ENCODE peak calls at places on chromosomes 4 and X, in four cellular contexts. One of them, this sample, is unnamed.

GRCh38 chrX:79078114-79078513 is 66.4 kb upstream of the GPR174 start:
- DNase-seq in GM20000: no peak
- DNase-seq in B cell: no peak
- DNase-seq in choroid plexus epithelial cell: no peak
- DNase-seq in this sample: no peak

GRCh38 chr4:108172780-108173598 is 4.3 kb upstream of the LEF1 start:
- DNase-seq in GM20000: peak
- DNase-seq in choroid plexus epithelial cell: peak
- DNase-seq in B cell: peak
- DNase-seq in this sample: peak

GRCh38 chr4:138562544-138562961 is 320.4 kb upstream of the SLC7A11 start:
- DNase-seq in choroid plexus epithelial cell: peak
- DNase-seq in GM20000: peak
- DNase-seq in B cell: no peak
- DNase-seq in this sample: peak

GRCh38 chr4:177547985-177548384 is 105.7 kb upstream of the AGA start:
- DNase-seq in choroid plexus epithelial cell: no peak
- DNase-seq in GM20000: no peak
- DNase-seq in B cell: no peak
- DNase-seq in this sample: no peak

GRCh38 chr4:81369898-81370297 is 101.8 kb downstream of the RASGEF1B start:
- DNase-seq in choroid plexus epithelial cell: peak
- DNase-seq in GM20000: no peak
- DNase-seq in B cell: no peak
- DNase-seq in this sample: no peak

GRCh38 chrX:53321216-53321942 is 40.0 kb upstream of the IQSEC2 start:
- DNase-seq in B cell: peak
- DNase-seq in choroid plexus epithelial cell: no peak
- DNase-seq in GM20000: peak
- DNase-seq in this sample: peak

GRCh38 chrX:119174900-119175299 is 47.3 kb upstream of the KIAA1210 start:
- DNase-seq in choroid plexus epithelial cell: no peak
- DNase-seq in B cell: no peak
- DNase-seq in GM20000: no peak
- DNase-seq in this sample: no peak

GRCh38 chr4:80215449-80216052 is 18.2 kb downstream of the PRDM8 start:
- DNase-seq in B cell: peak
- DNase-seq in GM20000: peak
- DNase-seq in choroid plexus epithelial cell: peak
- DNase-seq in this sample: no peak

GRCh38 chrX:71659342-71659741 is 8.0 kb upstream of the LOC101059915 start:
- DNase-seq in choroid plexus epithelial cell: no peak
- DNase-seq in B cell: no peak
- DNase-seq in GM20000: no peak
- DNase-seq in this sample: no peak

GRCh38 chr4:164924670-164925238 is 47.8 kb downstream of the APELA start:
- DNase-seq in GM20000: no peak
- DNase-seq in B cell: no peak
- DNase-seq in choroid plexus epithelial cell: no peak
- DNase-seq in this sample: no peak

GRCh38 chr4:86921608-86922252 is 13.1 kb upstream of the AFF1 start:
- DNase-seq in B cell: no peak
- DNase-seq in choroid plexus epithelial cell: peak
- DNase-seq in GM20000: no peak
- DNase-seq in this sample: no peak

GRCh38 chrX:134162032-134162431 is 75.0 kb upstream of the CCDC160 start:
- DNase-seq in B cell: no peak
- DNase-seq in GM20000: no peak
- DNase-seq in choroid plexus epithelial cell: no peak
- DNase-seq in this sample: no peak

GRCh38 chr4:112170451-112170993 is 25.3 kb downstream of the FAM241A start:
- DNase-seq in B cell: no peak
- DNase-seq in GM20000: no peak
- DNase-seq in choroid plexus epithelial cell: peak
- DNase-seq in this sample: no peak

GRCh38 chr4:56261027-56261426 is 126.3 kb downstream of the AASDH start:
- DNase-seq in GM20000: peak
- DNase-seq in B cell: no peak
- DNase-seq in choroid plexus epithelial cell: no peak
- DNase-seq in this sample: peak

GRCh38 chrX:53682885-53683555 is 3.5 kb downstream of the HUWE1 start:
- DNase-seq in GM20000: peak
- DNase-seq in B cell: no peak
- DNase-seq in choroid plexus epithelial cell: peak
- DNase-seq in this sample: peak

GRCh38 chr4:67106846-67107467 is 438.3 kb downstream of the CENPC start:
- DNase-seq in choroid plexus epithelial cell: peak
- DNase-seq in GM20000: no peak
- DNase-seq in B cell: no peak
- DNase-seq in this sample: no peak

GRCh38 chrX:48465336-48465933 is 4.6 kb downstream of the SLC38A5 start:
- DNase-seq in choroid plexus epithelial cell: peak
- DNase-seq in B cell: no peak
- DNase-seq in GM20000: no peak
- DNase-seq in this sample: peak

GRCh38 chr4:141501931-141502330 is 134.5 kb upstream of the IL15 start:
- DNase-seq in B cell: no peak
- DNase-seq in choroid plexus epithelial cell: peak
- DNase-seq in GM20000: no peak
- DNase-seq in this sample: no peak

GRCh38 chr4:5626916-5627315 is 81.4 kb downstream of the EVC2 start:
- DNase-seq in B cell: no peak
- DNase-seq in GM20000: no peak
- DNase-seq in choroid plexus epithelial cell: no peak
- DNase-seq in this sample: no peak

GRCh38 chrX:22575161-22575845 is 302.6 kb downstream of the CBLL2 start:
- DNase-seq in B cell: no peak
- DNase-seq in choroid plexus epithelial cell: no peak
- DNase-seq in GM20000: no peak
- DNase-seq in this sample: no peak

GRCh38 chrX:16827225-16827624 is 41.0 kb downstream of the TXLNG start:
- DNase-seq in B cell: no peak
- DNase-seq in choroid plexus epithelial cell: peak
- DNase-seq in GM20000: no peak
- DNase-seq in this sample: no peak

GRCh38 chrX:150874448-150874847 is 24.0 kb downstream of the CD99L2 start:
- DNase-seq in choroid plexus epithelial cell: no peak
- DNase-seq in B cell: no peak
- DNase-seq in GM20000: no peak
- DNase-seq in this sample: no peak

GRCh38 chrX:52923781-52924241 is 26.7 kb downstream of the FAM156B start:
- DNase-seq in B cell: peak
- DNase-seq in GM20000: peak
- DNase-seq in choroid plexus epithelial cell: peak
- DNase-seq in this sample: no peak

GRCh38 chrX:100194073-100194775 is 215.8 kb downstream of the PCDH19 start:
- DNase-seq in choroid plexus epithelial cell: no peak
- DNase-seq in GM20000: no peak
- DNase-seq in B cell: no peak
- DNase-seq in this sample: no peak

GRCh38 chr4:8320386-8320750 is 50.8 kb downstream of the HTRA3 start:
- DNase-seq in choroid plexus epithelial cell: peak
- DNase-seq in GM20000: no peak
- DNase-seq in B cell: no peak
- DNase-seq in this sample: no peak

GRCh38 chr4:174349156-174349555 is 65.4 kb downstream of the CEP44 start:
- DNase-seq in GM20000: no peak
- DNase-seq in choroid plexus epithelial cell: no peak
- DNase-seq in B cell: no peak
- DNase-seq in this sample: no peak
- TF ChIP-seq CTCF in GM20000: no peak
- TF ChIP-seq CTCF in choroid plexus epithelial cell: no peak
- TF ChIP-seq CTCF in B cell: no peak
- TF ChIP-seq CTCF in this sample: no peak

DNA sequence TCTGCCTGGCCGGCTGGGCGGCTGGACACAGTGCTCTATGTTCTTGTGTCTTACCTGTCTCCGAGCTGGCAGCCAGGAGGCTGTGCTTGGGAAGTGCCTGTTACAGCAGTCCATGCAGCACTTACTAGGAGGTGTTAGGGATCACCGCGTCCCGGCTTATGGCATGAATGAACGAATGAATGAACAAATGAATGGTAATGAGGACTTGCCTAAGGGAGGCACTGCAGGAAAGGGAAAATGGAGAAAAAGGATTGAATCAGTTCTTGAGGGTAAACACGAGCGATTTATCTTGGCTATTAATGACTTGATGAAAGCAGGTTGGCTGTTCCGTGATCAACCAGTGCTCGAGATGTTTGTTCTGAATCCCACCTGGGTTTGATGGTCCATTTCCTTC is 31.1 kb downstream of the TBC1D14 start:
- DNase-seq in GM20000: no peak
- DNase-seq in B cell: no peak
- DNase-seq in choroid plexus epithelial cell: no peak
- DNase-seq in this sample: no peak
- TF ChIP-seq CTCF in GM20000: no peak
- TF ChIP-seq CTCF in B cell: no peak
- TF ChIP-seq CTCF in choroid plexus epithelial cell: no peak
- TF ChIP-seq CTCF in this sample: no peak

GRCh38 chrX:23901805-23902204 is 5.9 kb downstream of the APOO start:
- DNase-seq in choroid plexus epithelial cell: peak
- DNase-seq in GM20000: peak
- DNase-seq in B cell: peak
- DNase-seq in this sample: peak

GRCh38 chrX:23896983-23897382 is 10.8 kb downstream of the APOO start:
- DNase-seq in choroid plexus epithelial cell: no peak
- DNase-seq in B cell: no peak
- DNase-seq in GM20000: no peak
- DNase-seq in this sample: no peak

GRCh38 chrX:23901065-23901464 is 6.7 kb downstream of the APOO start:
- DNase-seq in choroid plexus epithelial cell: peak
- DNase-seq in B cell: no peak
- DNase-seq in GM20000: no peak
- DNase-seq in this sample: no peak

GRCh38 chrX:23900220-23900797 is 7.4 kb downstream of the APOO start:
- DNase-seq in B cell: no peak
- DNase-seq in GM20000: no peak
- DNase-seq in choroid plexus epithelial cell: no peak
- DNase-seq in this sample: no peak

DNA sequence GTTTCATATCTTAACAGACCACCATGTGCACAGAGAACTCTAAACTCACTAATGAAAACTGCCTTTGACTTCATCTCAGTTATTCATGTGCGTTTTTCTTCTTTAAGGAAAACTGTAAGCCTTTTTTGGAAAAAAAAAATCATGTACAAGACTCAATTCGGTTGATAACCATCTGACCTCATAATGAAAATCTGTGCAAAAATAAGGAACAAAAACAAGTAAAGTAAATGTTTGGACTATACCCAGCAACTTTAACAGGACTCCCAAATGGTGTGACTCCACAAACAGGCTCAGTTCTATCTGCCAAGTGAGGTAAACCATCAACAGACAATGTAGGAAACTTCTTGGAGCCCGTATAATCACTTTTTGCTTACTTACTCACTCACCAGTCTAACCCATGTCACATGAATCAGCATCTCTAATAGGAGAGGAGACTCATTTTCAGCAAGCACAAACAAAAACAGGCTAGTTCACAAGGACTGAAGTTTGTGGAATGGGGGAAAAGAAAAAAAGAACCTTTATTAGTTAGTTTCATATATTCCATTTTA is 9.3 kb downstream of the APOO start:
- DNase-seq in GM20000: no peak
- DNase-seq in choroid plexus epithelial cell: peak
- DNase-seq in B cell: no peak
- DNase-seq in this sample: no peak
- TF ChIP-seq CTCF in GM20000: no peak
- TF ChIP-seq CTCF in choroid plexus epithelial cell: no peak
- TF ChIP-seq CTCF in B cell: no peak
- TF ChIP-seq CTCF in this sample: no peak

GRCh38 chr4:78292336-78292735 is 235.2 kb downstream of the FRAS1 start:
- DNase-seq in choroid plexus epithelial cell: no peak
- DNase-seq in B cell: no peak
- DNase-seq in GM20000: no peak
- DNase-seq in this sample: no peak

GRCh38 chr4:78296261-78296660 is 239.1 kb downstream of the FRAS1 start:
- DNase-seq in B cell: no peak
- DNase-seq in GM20000: no peak
- DNase-seq in choroid plexus epithelial cell: no peak
- DNase-seq in this sample: no peak

GRCh38 chr4:78293348-78293747 is 236.2 kb downstream of the FRAS1 start:
- DNase-seq in GM20000: no peak
- DNase-seq in choroid plexus epithelial cell: peak
- DNase-seq in B cell: no peak
- DNase-seq in this sample: no peak

GRCh38 chr4:78291277-78291676 is 234.2 kb downstream of the FRAS1 start:
- DNase-seq in choroid plexus epithelial cell: no peak
- DNase-seq in B cell: no peak
- DNase-seq in GM20000: no peak
- DNase-seq in this sample: no peak

GRCh38 chr4:78293841-78294301 is 236.7 kb downstream of the FRAS1 start:
- DNase-seq in GM20000: no peak
- DNase-seq in B cell: no peak
- DNase-seq in choroid plexus epithelial cell: peak
- DNase-seq in this sample: no peak
- TF ChIP-seq CTCF in GM20000: no peak
- TF ChIP-seq CTCF in B cell: no peak
- TF ChIP-seq CTCF in choroid plexus epithelial cell: peak
- TF ChIP-seq CTCF in this sample: no peak

GRCh38 chr4:113673450-113673849 is 88.1 kb downstream of the CAMK2D start:
- DNase-seq in B cell: peak
- DNase-seq in GM20000: peak
- DNase-seq in choroid plexus epithelial cell: peak
- DNase-seq in this sample: peak
- TF ChIP-seq CTCF in B cell: no peak
- TF ChIP-seq CTCF in GM20000: no peak
- TF ChIP-seq CTCF in choroid plexus epithelial cell: no peak
- TF ChIP-seq CTCF in this sample: no peak

GRCh38 chrX:103439161-103439560 is 62.8 kb downstream of the BEX3 start:
- DNase-seq in B cell: no peak
- DNase-seq in choroid plexus epithelial cell: no peak
- DNase-seq in GM20000: no peak
- DNase-seq in this sample: no peak
- TF ChIP-seq CTCF in B cell: no peak
- TF ChIP-seq CTCF in choroid plexus epithelial cell: no peak
- TF ChIP-seq CTCF in GM20000: no peak
- TF ChIP-seq CTCF in this sample: no peak

DNA sequence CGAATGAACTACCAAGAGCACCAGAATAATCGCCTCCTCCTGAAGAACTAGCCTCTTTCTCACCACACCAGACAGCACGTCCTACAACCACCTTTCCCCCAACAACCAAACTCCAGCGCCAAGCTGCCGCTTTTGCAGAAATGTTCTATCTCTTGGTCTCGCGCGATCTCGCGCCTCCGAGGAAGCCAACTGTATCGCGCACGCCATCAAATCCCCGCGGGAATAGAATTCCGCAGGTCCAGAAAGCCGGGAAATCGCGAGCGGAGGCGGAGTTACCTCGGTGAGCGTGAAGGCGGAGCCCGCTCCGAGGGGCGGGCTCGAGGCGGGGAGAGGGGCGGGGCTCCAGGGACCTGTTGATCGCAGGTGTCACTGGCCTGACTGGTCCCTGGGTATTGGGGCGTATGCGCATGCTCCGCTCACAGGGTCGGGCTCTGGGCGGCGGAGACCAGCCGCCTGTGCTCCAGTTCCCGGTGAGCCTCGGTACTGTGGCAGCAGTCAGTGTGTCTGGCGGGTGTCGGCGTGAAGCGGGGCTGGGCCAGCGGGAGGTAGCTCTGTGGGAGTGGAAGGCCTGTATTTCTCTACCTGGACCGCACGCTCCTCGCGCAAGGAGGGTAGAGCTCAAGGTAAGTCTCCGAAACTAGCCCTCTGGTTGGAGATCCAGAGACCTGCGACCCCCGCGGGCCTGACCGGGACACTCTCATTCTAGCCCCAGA is at the start of gene USP53:
- DNase-seq in B cell: peak
- DNase-seq in choroid plexus epithelial cell: peak
- DNase-seq in GM20000: peak
- DNase-seq in this sample: peak
- TF ChIP-seq CTCF in B cell: no peak
- TF ChIP-seq CTCF in choroid plexus epithelial cell: no peak
- TF ChIP-seq CTCF in GM20000: no peak
- TF ChIP-seq CTCF in this sample: no peak